ENCODE peak calls at places on chromosomes 7 and 10, in seven cellular contexts. X is GM12878, H is H1, N is SK-N-SH, S is GM12891, R is K562, O is HepG2. T is an unnamed sample.

GRCh38 chr7:73704640-73705550 is 14.6 kb downstream of the STX1A start:
- DNase-seq in O (no peak), H (no peak), X (no peak), S (no peak), N (peak; percentile 42), R (no peak), T (no peak)

GRCh38 chr10:42962902-42963231 is 114.0 kb upstream of the RET start:
- DNase-seq in R (no peak), H (no peak), X (no peak), N (no peak), O (no peak), S (no peak), T (no peak)

GRCh38 chr10:70903262-70903921 is 15.0 kb upstream of the PCBD1 start:
- DNase-seq in N (peak; percentile 85), H (no peak), R (peak; percentile 76), X (no peak), S (peak; percentile 54), O (peak; percentile 23), T (peak; percentile 55)

GRCh38 chr10:28171468-28172235 is 131.2 kb downstream of the MPP7 start:
- DNase-seq in O (no peak), X (no peak), H (no peak), R (no peak), S (no peak), N (no peak), T (no peak)

GRCh38 chr7:92763636-92764423 is 72.5 kb downstream of the CDK6 start:
- DNase-seq in S (no peak), O (peak; percentile 63), N (no peak), H (peak; percentile 74), R (peak; percentile 28), X (no peak), T (no peak)

GRCh38 chr7:30559566-30559965 is 35.1 kb upstream of the GARS1 start:
- DNase-seq in S (no peak), N (no peak), H (no peak), X (no peak), O (no peak), R (no peak), T (no peak)

GRCh38 chr7:18421297-18422004 is 74.1 kb upstream of the HDAC9 start:
- DNase-seq in O (no peak), X (no peak), S (no peak), H (no peak), R (no peak), N (no peak), T (no peak)

GRCh38 chr10:32315426-32315825 is 31.5 kb downstream of the EPC1 start:
- DNase-seq in R (no peak), S (no peak), N (no peak), O (no peak), H (no peak), X (no peak), T (no peak)

GRCh38 chr7:125059861-125060456 is 130.3 kb upstream of the POT1 start:
- DNase-seq in X (no peak), N (peak; percentile 12), S (no peak), R (no peak), O (no peak), H (no peak), T (no peak)

GRCh38 chr7:48419401-48419800 is 248.1 kb downstream of the ABCA13 start:
- DNase-seq in R (no peak), N (no peak), O (no peak), X (no peak), H (no peak), S (no peak), T (no peak)

GRCh38 chr10:112585052-112585451 is 138.0 kb downstream of the VTI1A start:
- DNase-seq in X (no peak), N (no peak), S (no peak), R (no peak), O (no peak), H (no peak), T (no peak)

GRCh38 chr7:82179311-82179710 is 264.3 kb downstream of the CACNA2D1 start:
- DNase-seq in R (no peak), S (no peak), H (no peak), N (no peak), X (no peak), O (no peak), T (no peak)

GRCh38 chr7:148905093-148905666 is 21.1 kb upstream of the EZH2 start:
- DNase-seq in N (no peak), H (no peak), X (no peak), S (no peak), O (no peak), R (no peak), T (no peak)

GRCh38 chr10:87546221-87546620 is 41.5 kb downstream of the MINPP1 start:
- DNase-seq in N (no peak), H (no peak), X (peak; percentile 17), S (no peak), R (no peak), O (no peak), T (no peak)

GRCh38 chr7:27210441-27211083 is 10.7 kb upstream of the HOXA13 start:
- DNase-seq in N (peak; percentile 85), O (no peak), R (peak; percentile 67), X (no peak), S (peak; percentile 56), H (no peak), T (no peak)

GRCh38 chr7:119756687-119757086 is 516.3 kb upstream of the KCND2 start:
- DNase-seq in R (no peak), O (no peak), H (no peak), S (no peak), X (no peak), N (no peak), T (no peak)

GRCh38 chr10:102121739-102122372 is 1.7 kb upstream of the LDB1 start:
- DNase-seq in N (peak; percentile 50), R (no peak), H (no peak), X (no peak), S (no peak), O (no peak), T (no peak)

GRCh38 chr10:94199565-94199964 is 163.2 kb downstream of the NOC3L start:
- DNase-seq in H (no peak), R (no peak), X (no peak), S (no peak), N (no peak), O (no peak), T (no peak)

GRCh38 chr10:88042162-88043100 is 179.0 kb downstream of the PTEN start:
- DNase-seq in N (peak; percentile 16), H (no peak), R (no peak), X (no peak), S (no peak), O (no peak), T (no peak)

GRCh38 chr10:69327463-69328345 is 49.4 kb downstream of the HK1 start:
- DNase-seq in H (no peak), O (no peak), N (no peak), X (no peak), R (no peak), S (no peak), T (peak; percentile 36)

GRCh38 chr10:102661614-102662133 is 17.4 kb downstream of the TRIM8 start:
- DNase-seq in R (no peak), X (no peak), H (no peak), N (no peak), S (no peak), O (no peak), T (no peak)

GRCh38 chr10:77925410-77925794 is 1.2 kb downstream of the DLG5 start:
- DNase-seq in N (peak; percentile 69), S (no peak), O (no peak), H (no peak), R (no peak), X (no peak), T (no peak)

DNA sequence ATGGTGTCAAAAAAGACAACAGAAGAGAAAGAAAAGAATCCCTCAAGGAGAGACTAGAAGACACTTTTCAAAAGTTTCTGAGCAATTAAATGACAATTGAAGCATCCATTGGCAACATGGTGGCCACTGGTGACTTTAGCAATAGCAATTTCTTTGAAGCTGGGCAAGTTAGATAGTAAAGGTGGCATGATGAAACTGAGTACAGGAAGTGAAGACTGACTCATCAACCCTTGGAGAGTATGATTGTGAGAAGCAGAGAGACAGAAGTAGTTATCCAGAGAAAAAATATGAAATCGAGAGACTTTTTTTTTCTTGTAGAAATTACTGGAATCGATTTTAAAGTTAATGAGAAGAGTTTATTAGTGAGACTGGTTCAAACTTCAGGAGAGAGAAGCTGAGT is 52.5 kb downstream of the DGKB start:
- DNase-seq in N (no peak), S (no peak), O (no peak), H (no peak), X (no peak), R (no peak), T (no peak)
- TF ChIP-seq TAF1 in N (no peak), S (no peak), O (no peak), H (no peak), X (no peak), R (no peak), T (no peak)

GRCh38 chr7:99092064-99092720 is 51.7 kb downstream of the SMURF1 start:
- DNase-seq in R (no peak), S (no peak), N (no peak), H (no peak), O (peak; percentile 86), X (no peak), T (no peak)
- TF ChIP-seq TAF1 in R (no peak), S (no peak), N (no peak), H (no peak), O (no peak), X (no peak), T (no peak)

GRCh38 chr7:158325530-158326381 is 261.9 kb downstream of the PTPRN2 start:
- DNase-seq in X (no peak), H (peak; percentile 94), N (peak; percentile 83), S (no peak), O (peak; percentile 30), R (no peak), T (no peak)
- TF ChIP-seq TAF1 in X (no peak), H (no peak), N (no peak), S (no peak), O (no peak), R (no peak), T (no peak)

GRCh38 chr10:132477398-132478340 is 59.9 kb upstream of the INPP5A start:
- DNase-seq in S (no peak), X (no peak), R (no peak), O (no peak), H (no peak), N (no peak), T (no peak)

GRCh38 chr10:132478341-132479023 is 59.1 kb upstream of the INPP5A start:
- DNase-seq in N (no peak), O (no peak), H (no peak), X (no peak), S (no peak), R (no peak), T (peak; percentile 25)

GRCh38 chr10:132479603-132480221 is 57.9 kb upstream of the INPP5A start:
- DNase-seq in S (no peak), H (no peak), N (no peak), O (no peak), X (no peak), R (no peak), T (no peak)

GRCh38 chr10:132480356-132480755 is 57.2 kb upstream of the INPP5A start:
- DNase-seq in S (no peak), R (no peak), O (no peak), H (no peak), X (no peak), N (no peak), T (no peak)

DNA sequence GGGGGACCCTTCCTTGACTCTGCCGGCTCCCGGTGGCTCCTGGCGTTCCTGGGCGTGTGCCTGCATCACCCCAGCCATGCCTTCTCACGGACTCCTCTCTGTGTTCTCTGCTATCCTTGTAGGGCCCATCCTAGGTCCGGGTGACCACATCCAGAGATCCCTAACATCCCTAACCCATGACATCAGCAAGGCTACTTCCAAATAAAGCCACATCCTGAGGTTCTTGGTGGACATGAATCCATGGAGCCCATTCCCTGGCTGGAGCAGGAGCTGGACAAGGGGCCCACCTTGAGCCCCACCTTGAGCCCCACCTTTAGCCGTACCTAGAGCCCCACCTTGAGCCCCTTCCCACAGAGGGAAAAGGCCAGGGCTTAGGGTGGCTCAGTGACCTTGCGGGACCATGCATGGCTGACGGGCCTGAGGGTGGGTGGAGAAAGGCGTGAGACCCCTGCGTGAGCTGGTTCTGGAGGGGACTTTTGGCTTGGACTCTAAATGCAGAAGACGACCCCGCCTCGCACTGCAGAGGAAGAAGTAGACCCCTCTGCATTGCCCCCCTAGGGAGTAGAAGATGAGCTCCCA is 58.5 kb upstream of the INPP5A start:
- DNase-seq in H (no peak), R (no peak), O (no peak), S (no peak), X (no peak), N (no peak), T (peak; percentile 13)
- TF ChIP-seq TAF1 in H (no peak), R (no peak), O (no peak), S (no peak), X (no peak), N (no peak), T (no peak)